ENCODE peak calls at places on chromosomes 2 and 18, in seven cellular contexts. B is GM12865, N is AG09319, J is astrocyte of the spinal cord, M is uterus, V is Peyer's patch, W is cardiac fibroblast. D is an unnamed sample.

GRCh38 chr2:207768168-207768890 is 1.4 kb downstream of the FZD5 start:
- DNase-seq in V (peak), J (peak), W (peak), N (no peak), B (peak), M (peak), D (peak)

GRCh38 chr2:88932677-88933076 is 241.2 kb downstream of the RPIA start:
- DNase-seq in V (no peak), W (no peak), N (no peak), M (no peak), J (no peak), B (no peak), D (no peak)

GRCh38 chr18:50356036-50356945 is 18.6 kb upstream of the SKA1 start:
- DNase-seq in N (no peak), M (no peak), B (peak), J (no peak), W (peak), V (no peak), D (peak)

GRCh38 chr2:164155558-164155957 is 419.8 kb upstream of the FIGN start:
- DNase-seq in W (no peak), N (no peak), J (no peak), M (no peak), V (no peak), B (no peak), D (no peak)

GRCh38 chr2:177393381-177393780 is 808 bp downstream of the AGPS start:
- DNase-seq in V (no peak), M (no peak), B (peak), W (peak), N (no peak), J (peak), D (peak)

GRCh38 chr2:115364078-115364477 is 921.6 kb downstream of the DPP10 start:
- DNase-seq in V (no peak), W (no peak), J (no peak), M (no peak), B (no peak), N (no peak), D (no peak)

GRCh38 chr2:43842866-43843226 is 4.1 kb downstream of the ABCG8 start:
- DNase-seq in W (no peak), V (no peak), J (no peak), B (no peak), N (no peak), M (no peak), D (no peak)

GRCh38 chr2:197992482-197993133 is 188.2 kb downstream of the PLCL1 start:
- DNase-seq in B (peak), M (no peak), W (no peak), J (no peak), V (no peak), N (no peak), D (no peak)

GRCh38 chr18:44028109-44028508 is 652.6 kb upstream of the SETBP1 start:
- DNase-seq in W (no peak), J (no peak), B (no peak), M (no peak), N (no peak), V (no peak), D (no peak)

GRCh38 chr18:27240383-27240782 is 55.3 kb upstream of the CHST9 start:
- DNase-seq in W (no peak), V (no peak), B (no peak), J (no peak), N (no peak), M (no peak), D (no peak)

GRCh38 chr2:118697771-118698170 is 149.7 kb downstream of the EN1 start:
- DNase-seq in W (peak), J (peak), M (no peak), N (no peak), V (no peak), B (no peak), D (no peak)

DNA sequence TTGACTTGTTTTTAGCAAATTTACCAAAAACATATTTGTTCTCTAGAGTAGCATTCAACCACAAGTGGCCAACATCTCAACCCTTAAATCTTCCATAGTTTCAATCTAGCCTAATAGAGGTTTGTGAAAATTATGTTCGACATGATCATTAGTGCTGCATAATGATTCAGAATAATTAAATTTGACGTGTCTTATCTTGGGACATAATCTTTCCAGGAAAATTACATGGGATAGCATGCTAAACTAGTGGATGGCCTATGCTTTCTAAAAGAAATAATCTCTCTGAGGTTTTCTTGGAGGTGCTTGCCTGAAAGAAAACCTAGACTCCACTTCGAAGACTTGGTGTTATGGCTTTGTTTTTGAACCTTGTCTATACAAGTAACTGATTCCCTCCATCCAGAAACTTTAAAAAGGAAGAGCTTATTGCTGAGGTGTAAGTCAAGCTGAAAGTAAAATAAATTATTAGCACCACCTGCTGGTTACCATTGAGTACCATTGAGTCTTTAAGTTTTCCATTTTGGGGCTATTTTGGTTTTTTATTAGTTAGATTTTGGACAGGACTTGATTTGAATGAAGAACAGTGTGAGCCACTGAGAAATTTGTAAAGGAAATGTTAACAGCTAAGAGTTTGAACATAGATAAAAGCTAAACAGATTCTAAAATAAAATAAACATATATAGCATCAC is 32.7 kb downstream of the COX7A2L start:
- DNase-seq in W (peak), M (no peak), V (no peak), B (peak), J (peak), N (no peak), D (peak)
- TF ChIP-seq CTCF in W (peak), M (peak), V (peak), B (peak), J (peak), N (peak), D (peak)

GRCh38 chr2:24682357-24682756 is 110.8 kb downstream of the PTRHD1 start:
- DNase-seq in N (no peak), W (peak), J (no peak), B (no peak), V (no peak), M (no peak), D (no peak)
- TF ChIP-seq CTCF in N (no peak), W (no peak), J (no peak), B (no peak), V (no peak), M (no peak), D (no peak)

DNA sequence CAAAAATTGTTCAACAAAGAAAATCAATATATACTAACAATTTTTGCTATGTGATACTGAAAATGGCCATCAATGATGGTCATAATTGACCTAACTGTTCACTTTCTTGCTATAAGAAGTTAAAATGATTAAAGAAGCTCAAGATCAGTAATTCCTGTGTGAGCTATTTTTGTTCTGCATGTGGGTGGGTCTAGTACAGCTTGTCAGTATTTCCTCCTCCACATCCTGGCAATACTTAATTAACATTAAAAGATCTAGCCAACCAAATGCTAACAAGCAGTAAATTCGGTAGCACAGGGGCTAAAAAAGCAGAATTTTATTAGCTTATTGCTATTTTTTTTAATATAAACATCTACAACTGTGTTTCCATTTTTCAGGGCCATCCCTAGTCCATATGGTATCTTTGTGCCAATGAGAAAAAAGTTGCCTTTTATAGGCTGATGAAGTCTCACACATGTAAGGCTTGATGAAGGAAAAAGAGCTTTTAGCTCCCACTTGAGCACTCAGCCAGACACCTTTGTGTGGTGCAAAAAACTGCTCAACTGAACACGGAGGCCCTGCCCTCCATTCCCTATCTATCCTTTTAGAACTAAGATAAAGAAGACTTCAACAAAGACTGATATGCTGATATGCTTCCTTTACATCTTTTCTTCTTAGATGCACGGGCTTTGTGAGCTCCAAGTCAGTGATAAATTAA is 4.9 kb upstream of the PNO1 start:
- DNase-seq in B (no peak), J (no peak), N (no peak), V (no peak), M (no peak), W (no peak), D (no peak)
- TF ChIP-seq CTCF in B (no peak), J (no peak), N (no peak), V (no peak), M (no peak), W (no peak), D (no peak)

GRCh38 chr2:106851475-106851874 is 34.5 kb downstream of the ST6GAL2 start:
- DNase-seq in M (no peak), J (no peak), W (no peak), V (no peak), N (no peak), B (no peak), D (no peak)

GRCh38 chr2:106849253-106849652 is 36.7 kb downstream of the ST6GAL2 start:
- DNase-seq in V (no peak), B (no peak), W (no peak), M (no peak), N (no peak), J (no peak), D (no peak)

GRCh38 chr2:106852103-106852502 is 33.9 kb downstream of the ST6GAL2 start:
- DNase-seq in J (no peak), W (no peak), N (no peak), B (no peak), V (no peak), M (no peak), D (no peak)

GRCh38 chr2:106847366-106847765 is 38.6 kb downstream of the ST6GAL2 start:
- DNase-seq in N (no peak), J (no peak), V (no peak), W (no peak), B (no peak), M (no peak), D (no peak)

GRCh38 chr2:106851055-106851454 is 34.9 kb downstream of the ST6GAL2 start:
- DNase-seq in B (no peak), V (no peak), M (no peak), W (no peak), N (no peak), J (no peak), D (no peak)
- TF ChIP-seq CTCF in B (no peak), V (no peak), M (no peak), W (no peak), N (no peak), J (no peak), D (no peak)

DNA sequence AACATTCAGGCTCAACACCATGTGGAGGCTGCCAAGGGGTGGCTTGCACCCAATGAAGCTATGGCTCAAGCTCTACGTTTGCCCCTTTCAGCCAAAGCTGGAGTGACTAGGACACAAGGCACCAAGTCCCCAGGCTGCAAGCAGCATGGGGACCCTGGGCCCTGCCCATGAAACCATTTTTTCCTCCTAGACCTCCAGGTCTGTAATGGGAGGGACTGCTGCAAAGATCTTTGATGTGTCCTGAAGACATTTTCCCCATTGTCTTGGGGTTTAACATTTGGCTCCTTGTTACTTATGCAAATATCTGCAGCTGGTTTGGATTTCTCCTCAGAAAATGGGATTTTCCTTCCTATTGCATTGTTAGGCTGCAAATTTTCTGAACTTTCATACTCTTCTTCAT is 51.0 kb downstream of the PDE1A start:
- DNase-seq in W (no peak), B (no peak), M (no peak), N (no peak), V (no peak), J (no peak), D (no peak)
- TF ChIP-seq CTCF in W (no peak), B (no peak), M (no peak), N (no peak), V (no peak), J (no peak), D (no peak)

D was measured in GM13977.